ENCODE peak calls at places on chromosomes 7 and 10, in nine cellular contexts. H is cardiac muscle cell, G is endodermal cell, A is dorsolateral prefrontal cortex, M is MM.1S, T is right lobe of liver, K is body of pancreas, E is mammary epithelial cell, W is left ventricle myocardium inferior. S is an unnamed sample.

GRCh38 chr7:1269336-1269890 is 36.7 kb downstream of the UNCX start:
- DNase-seq in H (no peak), G (no peak), A (no peak), M (no peak), T (peak; percentile 39), K (no peak), E (no peak), W (no peak), S (no peak)

GRCh38 chr7:21314954-21315353 is 112.9 kb upstream of the SP4 start:
- DNase-seq in H (no peak), G (no peak), A (no peak), M (no peak), T (no peak), K (no peak), E (no peak), W (no peak), S (no peak)

GRCh38 chr10:37819797-37820196 is 37.6 kb downstream of the ZNF248 start:
- DNase-seq in H (no peak), G (no peak), A (no peak), M (no peak), T (no peak), K (no peak), E (no peak), W (no peak), S (no peak)

GRCh38 chr7:55572378-55573233 is at the start of gene VOPP1:
- DNase-seq in H (peak; percentile 76), G (peak; percentile 88), A (peak; percentile 63), M (peak; percentile 86), T (peak; percentile 71), K (peak; percentile 55), E (peak; percentile 54), W (peak; percentile 69), S (peak; percentile 84)

GRCh38 chr10:104109908-104110662 is 11.9 kb upstream of the SFR1 start:
- DNase-seq in H (peak; percentile 81), G (no peak), A (no peak), M (no peak), T (no peak), K (no peak), E (peak; percentile 94), W (no peak), S (no peak)

GRCh38 chr7:116812905-116813304 is 49.5 kb upstream of the CAPZA2 start:
- DNase-seq in H (no peak), G (no peak), A (no peak), M (no peak), T (no peak), K (no peak), E (no peak), W (no peak), S (no peak)

GRCh38 chr7:128904381-128905197 is 5.9 kb downstream of the KCP start:
- DNase-seq in H (peak; percentile 69), G (peak; percentile 60), A (no peak), M (peak; percentile 86), T (peak; percentile 53), K (no peak), E (peak; percentile 48), W (no peak), S (no peak)

GRCh38 chr7:48786951-48787350 is 137.4 kb upstream of the CDC14C start:
- DNase-seq in H (no peak), G (no peak), A (peak; percentile 47), M (no peak), T (no peak), K (no peak), E (no peak), W (no peak), S (no peak)

GRCh38 chr10:70508912-70509366 is 30.4 kb downstream of the PALD1 start:
- DNase-seq in H (peak; percentile 30), G (peak; percentile 69), A (no peak), M (peak; percentile 84), T (no peak), K (no peak), E (no peak), W (peak; percentile 72), S (no peak)

GRCh38 chr10:132479024-132479602 is 58.5 kb upstream of the INPP5A start:
- DNase-seq in H (no peak), G (no peak), A (no peak), M (no peak), T (peak; percentile 32), K (no peak), E (no peak), W (no peak), S (no peak)

GRCh38 chr7:157807510-157807909 is 470.7 kb downstream of the DNAJB6 start:
- DNase-seq in H (no peak), G (peak; percentile 68), A (no peak), M (no peak), T (peak; percentile 39), K (no peak), E (no peak), W (no peak), S (no peak)

GRCh38 chr7:70657532-70657931 is 474.4 kb upstream of the GALNT17 start:
- DNase-seq in H (no peak), G (no peak), A (no peak), M (no peak), T (no peak), K (no peak), E (no peak), W (no peak), S (no peak)

GRCh38 chr10:59276928-59277327 is 85.4 kb downstream of the FAM13C start:
- DNase-seq in H (no peak), G (no peak), A (no peak), M (no peak), T (no peak), K (no peak), E (no peak), W (no peak), S (no peak)

GRCh38 chr10:75195035-75195763 is 15.4 kb upstream of the VDAC2 start:
- DNase-seq in H (peak; percentile 42), G (no peak), A (no peak), M (no peak), T (no peak), K (no peak), E (no peak), W (no peak), S (peak; percentile 57)

GRCh38 chr10:100562008-100562672 is 26.4 kb downstream of the HIF1AN start:
- DNase-seq in H (peak; percentile 85), G (peak; percentile 88), A (peak; percentile 22), M (peak; percentile 85), T (peak; percentile 80), K (peak; percentile 81), E (peak; percentile 52), W (peak; percentile 38), S (no peak)

GRCh38 chr7:77799078-77799964 is 748 bp downstream of the PHTF2 start:
- DNase-seq in H (peak; percentile 42), G (peak; percentile 83), A (peak; percentile 39), M (peak; percentile 27), T (peak; percentile 66), K (peak; percentile 46), E (peak; percentile 17), W (peak; percentile 36), S (peak; percentile 33)

GRCh38 chr7:134875867-134876266 is 96.4 kb downstream of the CALD1 start:
- DNase-seq in H (peak; percentile 77), G (no peak), A (no peak), M (no peak), T (no peak), K (no peak), E (no peak), W (no peak), S (no peak)

GRCh38 chr7:50151661-50152060 is 58.6 kb upstream of the ZPBP start:
- DNase-seq in H (no peak), G (no peak), A (no peak), M (no peak), T (no peak), K (no peak), E (no peak), W (no peak), S (no peak)
- TF ChIP-seq CTCF in H (no peak), G (no peak), A (no peak), M (no peak), T (no peak), K (no peak), E (no peak), W (no peak), S (no peak)

DNA sequence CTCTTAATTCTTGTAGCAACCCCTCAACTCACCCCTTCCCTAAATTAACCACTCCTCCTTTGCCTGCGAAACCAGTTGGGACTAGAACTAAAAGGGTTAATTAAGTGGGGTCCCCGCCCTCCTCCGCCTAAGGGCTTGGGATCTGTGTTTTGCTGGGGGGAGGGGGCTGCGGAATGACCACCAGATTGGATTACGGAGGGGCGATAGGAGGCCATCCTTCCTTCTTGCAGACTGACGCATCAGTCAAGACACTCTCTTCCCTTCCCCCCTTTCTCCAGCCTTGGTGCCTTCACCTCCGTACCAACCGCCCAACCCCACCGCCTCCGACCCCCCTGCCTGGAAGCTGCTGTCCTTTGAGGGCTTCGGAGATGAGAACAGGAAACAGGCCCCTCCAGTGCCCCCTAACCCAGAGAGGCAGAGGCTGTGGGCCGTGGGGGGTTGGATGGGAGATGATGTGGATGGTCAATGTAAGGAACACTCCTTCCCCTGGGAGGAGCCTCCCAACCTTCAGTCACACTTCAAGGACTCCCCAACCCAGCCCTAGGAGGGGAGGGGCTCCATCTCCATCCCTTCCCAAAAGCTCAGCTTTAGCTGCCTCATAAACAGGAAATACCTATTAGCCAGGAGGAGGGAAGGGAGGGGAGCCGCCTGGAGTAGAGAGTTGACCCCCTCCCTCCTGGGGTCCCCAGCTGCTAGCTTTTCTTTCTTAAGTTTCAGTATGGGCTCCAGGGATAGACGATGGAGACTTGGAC is 995 bp upstream of the LDB1 start:
- DNase-seq in H (peak; percentile 95), G (peak; percentile 94), A (peak; percentile 43), M (no peak), T (peak; percentile 63), K (no peak), E (no peak), W (peak; percentile 49), S (no peak)
- H3K27ac ChIP-seq in H (peak overlapping the region; percentile 97), G (peak overlapping the region; percentile 72), A (peak overlapping the region; percentile 98), M (no peak overlapping the region), T (peak overlapping the region; percentile 80), K (peak overlapping the region; percentile 94), E (peak overlapping the region; percentile 18), W (peak overlapping the region; percentile 97), S (no peak overlapping the region)

GRCh38 chr10:61682323-61682722 is 19.6 kb downstream of the CABCOCO1 start:
- DNase-seq in H (no peak), G (no peak), A (no peak), M (no peak), T (no peak), K (no peak), E (no peak), W (no peak), S (no peak)
- TF ChIP-seq CTCF in H (no peak), G (peak; percentile 56), A (no peak), M (no peak), T (no peak), K (no peak), E (no peak), W (no peak), S (no peak)

DNA sequence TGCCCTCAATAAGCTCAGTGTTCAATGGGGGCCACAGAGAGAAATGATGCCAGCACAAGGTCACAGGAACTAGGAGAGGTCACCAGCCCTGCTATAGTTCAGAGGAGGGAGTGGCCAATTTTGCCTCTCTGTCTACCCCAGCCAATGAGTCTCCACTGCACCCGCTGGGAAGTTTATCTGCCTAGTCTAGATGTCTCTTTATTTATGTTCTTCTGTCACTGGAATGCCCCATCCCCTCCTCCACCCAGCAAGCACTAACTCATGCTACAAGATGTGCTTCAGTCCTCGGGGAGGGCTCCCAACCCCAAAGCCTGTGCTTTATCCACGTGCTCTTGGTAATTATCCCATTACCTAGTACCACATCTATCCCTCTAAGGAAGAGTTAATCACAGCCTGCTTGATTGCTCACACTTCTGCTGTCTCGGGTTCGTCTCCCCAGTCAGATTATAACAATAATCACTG is 4.1 kb downstream of the HIP1 start:
- DNase-seq in H (peak; percentile 50), G (peak; percentile 74), A (no peak), M (no peak), T (no peak), K (no peak), E (no peak), W (no peak), S (no peak)
- H3K27ac ChIP-seq in H (no peak overlapping the region), G (no peak overlapping the region), A (no peak overlapping the region), M (no peak overlapping the region), T (no peak overlapping the region), K (no peak overlapping the region), E (no peak overlapping the region), W (no peak overlapping the region), S (no peak overlapping the region)